ENCODE peak calls at places on chromosomes 2 and 18, in five cellular contexts. H is HepG2, D is K562, O is SK-N-SH, P is GM12878. K is an unnamed sample.

GRCh38 chr2:153074207-153074606 is 355.8 kb downstream of the ARL6IP6 start:
- DNase-seq in H (no peak), D (no peak), O (no peak), P (no peak), K (no peak)

GRCh38 chr2:60533114-60534033 is 20.1 kb downstream of the BCL11A start:
- DNase-seq in H (peak; percentile 36), D (no peak), O (peak; percentile 50), P (no peak), K (no peak)

GRCh38 chr2:33848486-33848885 is 249.4 kb upstream of the FAM98A start:
- DNase-seq in H (no peak), D (no peak), O (no peak), P (no peak), K (no peak)

GRCh38 chr18:22813648-22814328 is 119.3 kb upstream of the RBBP8 start:
- DNase-seq in H (peak; percentile 21), D (peak; percentile 30), O (peak; percentile 43), P (no peak), K (peak; percentile 58)

GRCh38 chr2:158191076-158191566 is 89.4 kb downstream of the UPP2 start:
- DNase-seq in H (peak; percentile 95), D (no peak), O (no peak), P (peak; percentile 48), K (no peak)

GRCh38 chr2:126779286-126779605 is 119.4 kb upstream of the TEX51 start:
- DNase-seq in H (no peak), D (no peak), O (no peak), P (no peak), K (no peak)

GRCh38 chr18:48002933-48003365 is 72.5 kb upstream of the SMAD2 start:
- DNase-seq in H (no peak), D (no peak), O (no peak), P (no peak), K (no peak)

GRCh38 chr2:28393115-28393836 is 618 bp downstream of the FOSL2 start:
- DNase-seq in H (no peak), D (peak; percentile 72), O (peak; percentile 80), P (no peak), K (peak; percentile 28)

GRCh38 chr2:236046715-236047114 is 121.5 kb downstream of the GBX2 start:
- DNase-seq in H (no peak), D (no peak), O (no peak), P (no peak), K (no peak)

GRCh38 chr18:41905786-41906527 is 49.1 kb upstream of the PIK3C3 start:
- DNase-seq in H (no peak), D (no peak), O (peak; percentile 26), P (no peak), K (no peak)

GRCh38 chr18:57803119-57803969 is at the start of gene ATP8B1:
- DNase-seq in H (no peak), D (peak; percentile 11), O (peak; percentile 75), P (no peak), K (peak; percentile 42)

GRCh38 chr2:231376857-231377256 is 18.7 kb upstream of the B3GNT7 start:
- DNase-seq in H (no peak), D (no peak), O (no peak), P (no peak), K (no peak)

GRCh38 chr18:26919656-26920055 is 54.1 kb upstream of the AQP4 start:
- DNase-seq in H (no peak), D (no peak), O (no peak), P (no peak), K (no peak)

GRCh38 chr2:152106464-152106863 is 7.6 kb upstream of the CACNB4 start:
- DNase-seq in H (no peak), D (no peak), O (no peak), P (no peak), K (no peak)

GRCh38 chr2:55733335-55733734 is 39.7 kb upstream of the PNPT1 start:
- DNase-seq in H (no peak), D (no peak), O (no peak), P (no peak), K (no peak)

GRCh38 chr2:169300617-169301530 is 61.5 kb downstream of the LRP2 start:
- DNase-seq in H (no peak), D (no peak), O (no peak), P (no peak), K (no peak)

GRCh38 chr2:107338059-107338458 is 452.1 kb upstream of the ST6GAL2 start:
- DNase-seq in H (no peak), D (no peak), O (no peak), P (no peak), K (no peak)

GRCh38 chr2:77922567-77922966 is 400.4 kb upstream of the LRRTM4 start:
- DNase-seq in H (no peak), D (no peak), O (no peak), P (no peak), K (no peak)

GRCh38 chr2:56334622-56335021 is 150.8 kb downstream of the CCDC85A start:
- DNase-seq in H (no peak), D (no peak), O (no peak), P (no peak), K (no peak)

GRCh38 chr2:65434592-65435241 is 2.3 kb upstream of the SPRED2 start:
- DNase-seq in H (peak; percentile 30), D (no peak), O (no peak), P (no peak), K (no peak)

GRCh38 chr18:31684279-31685096 is at the start of gene B4GALT6:
- DNase-seq in H (no peak), D (peak; percentile 12), O (peak; percentile 83), P (no peak), K (peak; percentile 86)

GRCh38 chr2:176140520-176141317 is 10.6 kb upstream of the HOXD4 start:
- DNase-seq in H (peak; percentile 60), D (peak; percentile 86), O (peak; percentile 96), P (peak; percentile 24), K (peak; percentile 85)

GRCh38 chr2:127661949-127662510 is 13.3 kb downstream of the LIMS2 start:
- DNase-seq in H (no peak), D (no peak), O (no peak), P (no peak), K (no peak)

GRCh38 chr2:25386662-25387478 is 45.1 kb upstream of the DNMT3A start:
- DNase-seq in H (no peak), D (no peak), O (no peak), P (no peak), K (no peak)

GRCh38 chr2:51232026-51232425 is 200.1 kb upstream of the NRXN1 start:
- DNase-seq in H (no peak), D (no peak), O (no peak), P (no peak), K (no peak)

GRCh38 chr2:239466046-239466754 is 65.4 kb upstream of the HDAC4 start:
- DNase-seq in H (no peak), D (no peak), O (no peak), P (no peak), K (no peak)

GRCh38 chr2:104321141-104321799 is 532.6 kb upstream of the POU3F3 start:
- DNase-seq in H (no peak), D (no peak), O (no peak), P (no peak), K (no peak)

GRCh38 chr2:101696272-101697123 is 1.0 kb upstream of the MAP4K4 start:
- DNase-seq in H (no peak), D (no peak), O (no peak), P (no peak), K (no peak)

GRCh38 chr2:14967739-14968138 is 335.2 kb downstream of the LRATD1 start:
- DNase-seq in H (no peak), D (no peak), O (no peak), P (no peak), K (no peak)

DNA sequence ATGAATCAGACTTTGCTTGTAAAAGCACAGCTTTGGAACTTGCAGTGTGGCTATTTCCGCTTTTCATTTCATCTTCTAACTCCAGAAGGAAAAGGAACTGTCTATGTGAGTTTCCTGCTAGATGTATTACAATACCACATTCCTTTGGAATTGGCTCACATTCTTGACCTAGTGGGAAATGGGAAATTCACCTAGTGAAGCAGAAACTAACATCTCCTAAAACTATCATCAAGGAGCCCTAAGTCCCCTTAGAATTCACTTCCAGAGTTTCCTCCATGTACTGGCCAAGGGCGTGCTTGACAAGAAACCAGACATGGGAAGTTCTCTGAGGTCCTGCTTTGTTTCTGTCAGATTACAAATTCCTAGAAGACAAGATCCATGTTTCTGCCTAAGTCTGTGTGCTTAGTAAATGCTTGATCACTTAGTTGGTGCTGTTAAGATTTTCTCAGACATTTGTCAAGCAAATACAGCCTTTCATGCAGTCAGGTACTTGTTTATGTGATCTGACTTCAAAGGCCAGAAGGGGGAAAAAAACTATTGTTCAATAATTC is 275.7 kb upstream of the FN1 start:
- DNase-seq in H (peak; percentile 72), D (no peak), O (no peak), P (no peak), K (no peak)
- TF ChIP-seq FOXM1 in H (no peak), D (no peak), O (no peak), P (no peak), K (no peak)

GRCh38 chr2:105822186-105822585 is 77.5 kb downstream of the NCK2 start:
- DNase-seq in H (peak; percentile 16), D (no peak), O (no peak), P (no peak), K (no peak)
- TF ChIP-seq FOXM1 in H (no peak), D (no peak), O (no peak), P (no peak), K (no peak)

GRCh38 chr18:4093676-4094075 is 361.4 kb downstream of the DLGAP1 start:
- DNase-seq in H (no peak), D (no peak), O (no peak), P (no peak), K (no peak)
- TF ChIP-seq FOXM1 in H (no peak), D (no peak), O (no peak), P (no peak), K (no peak)

DNA sequence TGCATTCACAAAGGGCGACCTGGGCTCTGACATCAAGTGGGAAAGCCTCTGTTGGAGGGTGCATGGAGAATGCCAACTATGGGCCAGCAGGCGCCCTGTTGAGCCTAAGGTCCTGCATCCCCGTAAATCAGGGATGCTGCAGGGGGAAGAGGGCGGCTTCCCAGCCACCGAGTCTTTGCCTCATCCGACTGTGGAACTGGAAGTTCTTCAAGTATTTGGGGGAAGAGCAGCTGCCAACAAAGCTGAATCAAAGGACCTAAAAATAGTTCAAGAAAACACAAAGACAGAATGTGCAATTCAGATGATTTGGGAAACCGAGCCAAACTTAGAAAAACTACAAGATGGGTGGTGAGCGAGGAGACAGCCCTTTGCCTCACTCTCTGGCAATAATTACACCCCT is 281.1 kb upstream of the MGAT5 start:
- DNase-seq in H (no peak), D (no peak), O (no peak), P (no peak), K (no peak)
- TF ChIP-seq FOXM1 in H (no peak), D (no peak), O (no peak), P (no peak), K (no peak)